ENCODE peak calls at places on chromosomes 5 and 9, in six cellular contexts. C, F, H, N, Z and Q are unnamed samples.

GRCh38 chr9:99112750-99113417 is 8.0 kb downstream of the TGFBR1 start:
- DNase-seq in C (no peak), H (no peak), Z (no peak), F (no peak), N (no peak), Q (no peak)

GRCh38 chr5:1008451-1009358 is at the start of gene NKD2:
- DNase-seq in H (no peak), Z (no peak), F (no peak), C (no peak), N (no peak), Q (peak; percentile 89)

GRCh38 chr9:36632892-36633291 is 60.2 kb downstream of the MELK start:
- DNase-seq in C (peak; percentile 51), Z (peak; percentile 7), F (no peak), N (no peak), H (peak; percentile 15), Q (peak; percentile 25)

GRCh38 chr9:98774746-98775145 is 21.6 kb downstream of the ANKS6 start:
- DNase-seq in F (no peak), Z (no peak), H (no peak), N (no peak), C (no peak), Q (peak; percentile 81)

GRCh38 chr9:35367451-35367850 is 122.5 kb upstream of the RUSC2 start:
- DNase-seq in H (no peak), F (no peak), Z (no peak), N (no peak), C (peak; percentile 93), Q (no peak)

GRCh38 chr9:15104826-15105420 is 194.7 kb upstream of the FREM1 start:
- DNase-seq in Z (peak; percentile 16), F (no peak), H (peak; percentile 47), C (peak; percentile 46), N (no peak), Q (peak; percentile 22)

GRCh38 chr5:177089146-177089545 is 2.4 kb downstream of the FGFR4 start:
- DNase-seq in Z (no peak), N (no peak), C (no peak), F (no peak), H (no peak), Q (no peak)

GRCh38 chr5:167072225-167072624 is 1219.2 kb upstream of the WWC1 start:
- DNase-seq in Z (no peak), H (no peak), N (no peak), C (no peak), F (no peak), Q (no peak)

GRCh38 chr5:75512383-75513074 is 838 bp downstream of the POLK start:
- DNase-seq in Z (no peak), N (no peak), F (no peak), C (peak; percentile 1), H (peak; percentile 14), Q (no peak)

GRCh38 chr5:61701877-61702602 is 370.0 kb downstream of the ZSWIM6 start:
- DNase-seq in Z (no peak), H (no peak), N (no peak), C (no peak), F (no peak), Q (no peak)

GRCh38 chr9:76456202-76456926 is 2.6 kb upstream of the GCNT1 start:
- DNase-seq in N (no peak), F (no peak), C (peak; percentile 82), H (peak; percentile 89), Z (no peak), Q (peak; percentile 67)

GRCh38 chr5:3590253-3590966 is 5.2 kb upstream of the IRX1 start:
- DNase-seq in H (no peak), C (no peak), N (no peak), Z (no peak), F (no peak), Q (no peak)

GRCh38 chr5:14425581-14425980 is 156.0 kb upstream of the OTULINL start:
- DNase-seq in H (no peak), Z (no peak), F (no peak), N (no peak), C (no peak), Q (no peak)

GRCh38 chr9:93713716-93714115 is 137.3 kb downstream of the PHF2 start:
- DNase-seq in N (no peak), Z (no peak), C (no peak), F (no peak), H (no peak), Q (no peak)

GRCh38 chr9:33013962-33014664 is 11.0 kb upstream of the DNAJA1 start:
- DNase-seq in F (no peak), C (no peak), H (no peak), N (no peak), Z (no peak), Q (no peak)

GRCh38 chr5:180631549-180632392 is 17.6 kb downstream of the FLT4 start:
- DNase-seq in C (no peak), N (no peak), Z (no peak), H (no peak), F (no peak), Q (no peak)

GRCh38 chr5:73963021-73963420 is 337.0 kb downstream of the ARHGEF28 start:
- DNase-seq in F (no peak), Z (no peak), C (no peak), H (no peak), N (no peak), Q (no peak)

GRCh38 chr5:94968507-94969095 is 316.3 kb downstream of the MCTP1 start:
- DNase-seq in C (peak; percentile 67), Z (peak; percentile 69), F (no peak), N (peak; percentile 26), H (peak; percentile 75), Q (peak; percentile 14)

GRCh38 chr5:138349842-138350635 is 2.4 kb upstream of the KDM3B start:
- DNase-seq in H (no peak), N (no peak), C (peak; percentile 40), Z (no peak), F (no peak), Q (no peak)

GRCh38 chr9:71984388-71985069 is 73.1 kb downstream of the C9orf85 start:
- DNase-seq in F (no peak), H (no peak), C (peak; percentile 77), Z (no peak), N (no peak), Q (no peak)

GRCh38 chr9:109043578-109043977 is 30.3 kb upstream of the CTNNAL1 start:
- DNase-seq in F (no peak), H (no peak), Z (no peak), C (no peak), N (no peak), Q (no peak)

GRCh38 chr5:39523821-39524220 is 99.0 kb upstream of the DAB2 start:
- DNase-seq in Z (no peak), N (no peak), H (no peak), F (no peak), C (peak; percentile 84), Q (no peak)

GRCh38 chr5:39531299-39531698 is 106.5 kb upstream of the DAB2 start:
- DNase-seq in Z (no peak), C (no peak), H (no peak), F (no peak), N (no peak), Q (no peak)

GRCh38 chr5:39532511-39532910 is 107.7 kb upstream of the DAB2 start:
- DNase-seq in C (no peak), H (no peak), N (no peak), F (no peak), Z (no peak), Q (no peak)

GRCh38 chr5:39521945-39522590 is 97.3 kb upstream of the DAB2 start:
- DNase-seq in F (no peak), Z (no peak), N (no peak), H (no peak), C (no peak), Q (no peak)

GRCh38 chr5:39526914-39527477 is 102.2 kb upstream of the DAB2 start:
- DNase-seq in F (no peak), C (no peak), H (peak; percentile 85), Z (no peak), N (no peak), Q (no peak)
- TF ChIP-seq CEBPB in F (no peak), C (no peak), H (no peak), Z (no peak), N (no peak), Q (no peak)

GRCh38 chr9:2082802-2083201 is 67.7 kb downstream of the SMARCA2 start:
- DNase-seq in N (no peak), F (no peak), Z (no peak), C (no peak), H (no peak), Q (no peak)

GRCh38 chr9:2086971-2087370 is 71.8 kb downstream of the SMARCA2 start:
- DNase-seq in N (peak; percentile 39), F (no peak), C (no peak), Z (no peak), H (no peak), Q (no peak)

GRCh38 chr9:2087500-2088313 is 72.6 kb downstream of the SMARCA2 start:
- DNase-seq in H (peak; percentile 25), C (peak; percentile 52), F (no peak), Z (peak; percentile 42), N (peak; percentile 45), Q (peak; percentile 50)

GRCh38 chr9:2083552-2083951 is 68.4 kb downstream of the SMARCA2 start:
- DNase-seq in C (no peak), F (no peak), H (no peak), N (no peak), Z (no peak), Q (no peak)

DNA sequence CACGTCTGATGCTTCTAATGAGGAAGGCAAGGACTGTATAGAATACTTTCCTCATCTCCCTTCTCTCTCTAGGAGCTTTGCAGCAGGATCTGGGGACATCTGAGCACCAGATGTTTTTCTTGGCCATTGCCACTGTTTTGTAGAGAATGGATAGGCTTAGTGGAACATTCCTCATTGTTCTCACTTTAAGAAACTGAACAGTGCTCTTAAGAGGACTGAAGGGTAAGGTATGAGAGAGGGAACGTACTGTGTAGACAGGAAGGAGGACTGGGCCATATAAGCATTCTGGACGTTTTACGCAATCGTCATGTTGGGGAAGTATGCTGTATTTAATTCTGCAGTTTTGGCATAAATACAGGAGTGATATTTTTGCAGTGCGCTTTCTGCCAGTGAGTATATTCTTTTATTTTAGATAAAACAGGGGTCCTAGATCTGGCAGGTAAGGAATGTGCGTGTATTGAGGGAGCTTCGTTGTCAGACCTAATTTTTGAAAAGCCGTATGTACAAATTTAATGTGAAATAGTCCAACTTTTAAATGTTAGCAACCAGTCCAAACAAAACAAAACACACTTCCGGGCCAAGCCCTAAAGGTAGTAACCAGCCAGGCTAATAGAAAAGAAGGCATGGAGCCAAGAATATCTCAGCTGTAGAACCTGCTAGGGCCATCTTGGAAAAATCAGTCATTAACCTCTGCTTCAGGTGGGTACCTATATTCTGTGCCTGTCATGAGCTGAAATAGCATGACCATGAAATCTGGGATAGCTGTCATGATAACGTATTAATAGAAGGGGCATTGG is 70.8 kb downstream of the SMARCA2 start:
- DNase-seq in F (no peak), C (peak; percentile 36), H (no peak), N (no peak), Z (no peak), Q (no peak)
- H3K36me3 ChIP-seq in F (no peaks in the 10 kb centered on the region), C (peaks cover 27% of the 10 kb centered on the region), H (peaks cover 7% of the 10 kb centered on the region), N (peaks cover 47% of the 10 kb centered on the region), Z (no peaks in the 10 kb centered on the region), Q (peaks cover 54% of the 10 kb centered on the region)

GRCh38 chr9:89542461-89543021 is 44.6 kb upstream of the SEMA4D start:
- DNase-seq in H (no peak), N (no peak), Z (no peak), C (no peak), F (no peak), Q (no peak)
- TF ChIP-seq CEBPB in H (no peak), N (no peak), Z (no peak), C (no peak), F (no peak), Q (no peak)

DNA sequence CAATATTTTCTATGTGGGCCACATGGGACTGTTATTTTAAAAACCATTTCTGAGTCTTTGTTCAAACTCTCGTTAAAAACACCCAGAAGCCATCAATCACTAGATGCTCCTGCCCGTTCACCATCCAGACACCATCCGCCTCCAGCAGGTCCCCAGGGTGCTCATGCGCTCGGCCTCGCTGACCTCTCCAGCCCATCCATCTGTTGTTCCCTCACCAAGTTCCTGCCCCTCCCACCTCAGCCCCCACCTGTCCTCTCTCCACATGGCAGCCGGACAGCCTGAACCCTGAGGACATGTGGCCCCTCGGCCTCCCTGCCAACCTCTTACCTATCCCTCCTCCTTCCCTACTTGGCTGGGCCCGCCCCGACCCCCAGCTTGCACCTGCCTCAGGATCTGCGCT is 31.6 kb downstream of the NSUN2 start:
- DNase-seq in Z (no peak), N (no peak), H (no peak), F (no peak), C (no peak), Q (no peak)
- H3K36me3 ChIP-seq in Z (peaks cover 67% of the 10 kb centered on the region), N (peaks cover 42% of the 10 kb centered on the region), H (peaks cover 36% of the 10 kb centered on the region), F (peaks cover 64% of the 10 kb centered on the region), C (peaks cover 60% of the 10 kb centered on the region), Q (peaks cover 96% of the 10 kb centered on the region)